ENCODE peak calls at places on chromosomes 1 and 21, in seven cellular contexts. O is activated gamma-delta T cell treated with anti-CD3 and anti-CD28 coated beads, Interleukin-2, amount 50 U/mL, for 16 hours; W is T follicular helper cell; Z is iPS-NIHi11; H is NCI-H1105; J is cerebellar cortex; U is CD8-positive, alpha-beta T cell. P is an unnamed sample.

GRCh38 chr21:26499475-26499874 is 73.6 kb downstream of the CYYR1 start:
- DNase-seq in O (no peak), W (no peak), J (no peak), H (no peak), U (no peak), Z (no peak), P (no peak)

GRCh38 chr1:31381394-31382287 is 8.8 kb upstream of the FABP3 start:
- DNase-seq in H (no peak), W (no peak), U (no peak), J (no peak), Z (no peak), O (no peak), P (no peak)

GRCh38 chr1:232988572-232989040 is 38.2 kb downstream of the NTPCR start:
- DNase-seq in H (no peak), U (no peak), J (no peak), W (no peak), O (no peak), Z (no peak), P (no peak)

GRCh38 chr21:45931397-45931969 is 50.1 kb upstream of the COL6A1 start:
- DNase-seq in U (no peak), W (no peak), H (no peak), O (no peak), J (no peak), Z (no peak), P (no peak)

GRCh38 chr1:3915551-3916121 is 15.6 kb upstream of the C1orf174 start:
- DNase-seq in J (no peak), H (no peak), Z (no peak), W (no peak), U (no peak), O (no peak), P (no peak)

GRCh38 chr1:12345350-12346217 is 115.8 kb downstream of the VPS13D start:
- DNase-seq in U (peak; percentile 28), H (no peak), J (no peak), O (no peak), Z (no peak), W (peak; percentile 1), P (peak; percentile 4)

GRCh38 chr1:24193046-24193445 is 6.0 kb upstream of the IFNLR1 start:
- DNase-seq in O (no peak), H (no peak), J (no peak), W (no peak), Z (peak; percentile 72), U (no peak), P (no peak)

GRCh38 chr1:214329456-214330220 is 48.7 kb downstream of the SMYD2 start:
- DNase-seq in J (no peak), W (no peak), H (no peak), Z (no peak), O (no peak), U (no peak), P (no peak)

GRCh38 chr1:56063461-56063860 is 515.9 kb downstream of the PLPP3 start:
- DNase-seq in J (peak; percentile 18), Z (no peak), W (no peak), U (no peak), O (no peak), H (no peak), P (no peak)

GRCh38 chr21:39051561-39051949 is 131.7 kb downstream of the PSMG1 start:
- DNase-seq in W (no peak), J (no peak), O (no peak), U (no peak), Z (no peak), H (no peak), P (no peak)

GRCh38 chr1:198220428-198220827 is 63.6 kb downstream of the NEK7 start:
- DNase-seq in H (no peak), J (no peak), Z (no peak), U (no peak), W (no peak), O (no peak), P (no peak)

GRCh38 chr1:32825181-32825580 is 7.7 kb downstream of the S100PBP start:
- DNase-seq in J (no peak), Z (no peak), W (no peak), O (no peak), H (no peak), U (no peak), P (no peak)

GRCh38 chr1:42866549-42866948 is 20.1 kb downstream of the ZNF691 start:
- DNase-seq in J (no peak), O (no peak), H (no peak), U (no peak), W (no peak), Z (no peak), P (no peak)

GRCh38 chr1:153963850-153964331 is 554 bp upstream of the SLC39A1 start:
- DNase-seq in U (no peak), Z (peak; percentile 44), H (peak; percentile 22), W (no peak), O (no peak), J (no peak), P (no peak)

GRCh38 chr1:179588425-179589024 is 3.1 kb upstream of the TDRD5 start:
- DNase-seq in H (no peak), W (no peak), U (no peak), O (no peak), J (no peak), Z (no peak), P (no peak)

GRCh38 chr1:53368314-53369033 is 40.6 kb upstream of the LRP8 start:
- DNase-seq in Z (peak; percentile 10), O (no peak), W (no peak), J (peak; percentile 22), U (no peak), H (no peak), P (no peak)

GRCh38 chr1:2144501-2145090 is 50.0 kb downstream of the FAAP20 start:
- DNase-seq in J (no peak), Z (no peak), U (no peak), H (no peak), O (no peak), W (no peak), P (no peak)

GRCh38 chr21:36776981-36777617 is 78.2 kb downstream of the SIM2 start:
- DNase-seq in H (no peak), Z (no peak), W (no peak), U (no peak), O (no peak), J (no peak), P (no peak)

GRCh38 chr1:182990413-182991144 is 32.6 kb upstream of the LAMC1 start:
- DNase-seq in U (no peak), O (no peak), Z (no peak), J (no peak), W (no peak), H (no peak), P (no peak)

GRCh38 chr1:1217621-1218523 is 3.9 kb upstream of the TNFRSF4 start:
- DNase-seq in Z (no peak), H (no peak), J (peak; percentile 72), O (no peak), W (no peak), U (no peak), P (no peak)

GRCh38 chr1:56070601-56071000 is 508.8 kb downstream of the PLPP3 start:
- DNase-seq in W (no peak), U (no peak), J (no peak), O (no peak), H (no peak), Z (no peak), P (no peak)

GRCh38 chr1:214991691-214992315 is 90.7 kb upstream of the KCNK2 start:
- DNase-seq in U (no peak), Z (no peak), J (no peak), O (no peak), W (no peak), H (no peak), P (no peak)

GRCh38 chr1:26181586-26182371 is 4.5 kb downstream of the CNKSR1 start:
- DNase-seq in J (no peak), O (no peak), U (no peak), Z (no peak), W (no peak), H (no peak), P (no peak)

P was measured in NK-92 treated with Interleukin-12 subunit alpha and Interleukin-12 subunit beta, amount 100 ng/mL, for 24 hours.